ENCODE peak calls at places on chromosomes 12 and 14, in nine cellular contexts. K, T, A, F, E, U, H, X and D are unnamed samples.

GRCh38 chr14:68794130-68794855 is 1.4 kb upstream of the ZFP36L1 start:
- DNase-seq in T (peak), F (peak), X (peak), E (peak), H (peak), U (peak), K (no peak), A (peak), D (no peak)

GRCh38 chr12:123062682-123063426 is 82.4 kb downstream of the ARL6IP4 start:
- DNase-seq in U (peak), A (peak), H (peak), E (no peak), T (peak), F (no peak), K (no peak), X (no peak), D (no peak)

GRCh38 chr14:100407376-100408102 is 84.4 kb downstream of the SLC25A47 start:
- DNase-seq in E (no peak), X (no peak), F (no peak), A (no peak), T (no peak), K (no peak), H (no peak), U (no peak), D (no peak)

GRCh38 chr12:108638997-108639822 is 5.5 kb upstream of the SELPLG start:
- DNase-seq in H (no peak), F (no peak), K (peak), X (no peak), A (no peak), T (no peak), E (no peak), U (no peak), D (no peak)

GRCh38 chr12:87001102-87001501 is 744.9 kb upstream of the MGAT4C start:
- DNase-seq in T (no peak), X (no peak), E (no peak), A (no peak), K (no peak), H (no peak), F (no peak), U (no peak), D (no peak)

GRCh38 chr14:85531594-85532391 is 1.8 kb downstream of the FLRT2 start:
- DNase-seq in K (peak), H (no peak), T (peak), F (no peak), U (peak), X (no peak), E (no peak), A (peak), D (peak)

GRCh38 chr14:31221266-31221665 is 13.7 kb upstream of the HECTD1 start:
- DNase-seq in T (no peak), A (no peak), U (no peak), F (no peak), E (no peak), K (no peak), H (no peak), X (no peak), D (no peak)

GRCh38 chr12:132494294-132495164 is 4.6 kb downstream of the FBRSL1 start:
- DNase-seq in A (peak), X (no peak), H (no peak), U (no peak), K (no peak), F (no peak), T (no peak), E (no peak), D (no peak)

GRCh38 chr12:104890463-104891096 is 67.5 kb downstream of the SLC41A2 start:
- DNase-seq in X (no peak), E (no peak), U (no peak), A (no peak), K (no peak), F (no peak), T (no peak), H (no peak), D (no peak)

GRCh38 chr12:64890873-64891468 is 66.5 kb downstream of the TBC1D30 start:
- DNase-seq in K (no peak), X (peak), T (peak), U (peak), E (no peak), H (peak), A (peak), F (no peak), D (no peak)

GRCh38 chr12:124109760-124110159 is 136.7 kb downstream of the ZNF664 start:
- DNase-seq in U (peak), X (no peak), E (no peak), K (peak), A (no peak), T (peak), H (peak), F (no peak), D (no peak)

GRCh38 chr12:131900397-131900796 is 6.0 kb downstream of the ULK1 start:
- DNase-seq in F (no peak), H (no peak), T (no peak), K (no peak), U (no peak), E (no peak), A (no peak), X (no peak), D (no peak)

GRCh38 chr12:15364221-15365170 is 42.2 kb downstream of the PTPRO start:
- DNase-seq in U (no peak), A (no peak), T (peak), F (no peak), K (no peak), E (no peak), H (no peak), X (no peak), D (no peak)